ENCODE peak calls at places on chromosome 5, in four cellular contexts. X, Z, V and M are unnamed samples. For H3K4me1, the result is how much of the 10 kb centered on the place peaks cover.

GRCh38 chr5:65760504-65761275 is 38.7 kb downstream of the NLN start:
- DNase-seq in X (no peak), Z (no peak), V (no peak), M (peak)

GRCh38 chr5:107769531-107769930 is 98.8 kb upstream of the EFNA5 start:
- DNase-seq in X (no peak), V (no peak), Z (no peak), M (peak)

GRCh38 chr5:73278693-73279092 is 105.7 kb downstream of the TMEM174 start:
- DNase-seq in V (no peak), Z (peak), X (no peak), M (peak)

GRCh38 chr5:116605310-116606070 is 30.9 kb upstream of the SEMA6A start:
- DNase-seq in X (no peak), V (peak), Z (no peak), M (no peak)

GRCh38 chr5:54450542-54450941 is 5.0 kb upstream of the HSPB3 start:
- DNase-seq in V (no peak), Z (no peak), X (no peak), M (no peak)

GRCh38 chr5:135327429-135328127 is 71.5 kb downstream of the MACROH2A1 start:
- DNase-seq in X (no peak), V (no peak), Z (no peak), M (no peak)

GRCh38 chr5:132473019-132473531 is 17.5 kb downstream of the IRF1 start:
- DNase-seq in Z (no peak), V (peak), X (no peak), M (peak)

GRCh38 chr5:68416714-68417113 is 201.2 kb downstream of the PIK3R1 start:
- DNase-seq in X (no peak), Z (no peak), V (no peak), M (no peak)

GRCh38 chr5:80921026-80921425 is 39.1 kb upstream of the RASGRF2 start:
- DNase-seq in Z (no peak), X (no peak), V (no peak), M (no peak)

GRCh38 chr5:150097152-150097551 is 10.8 kb upstream of the CSF1R start:
- DNase-seq in X (no peak), Z (no peak), V (no peak), M (no peak)

GRCh38 chr5:152349683-152350526 is 55.2 kb downstream of the NMUR2 start:
- DNase-seq in X (peak), Z (peak), V (peak), M (peak)

GRCh38 chr5:181069767-181070491 is 29.9 kb downstream of the BTNL9 start:
- DNase-seq in V (no peak), Z (no peak), X (no peak), M (peak)

GRCh38 chr5:33824516-33825195 is 67.1 kb downstream of the ADAMTS12 start:
- DNase-seq in Z (no peak), X (no peak), V (no peak), M (no peak)

GRCh38 chr5:14464101-14464500 is 117.5 kb upstream of the OTULINL start:
- DNase-seq in Z (no peak), V (no peak), X (no peak), M (no peak)

GRCh38 chr5:5667136-5667554 is 244.7 kb downstream of the ICE1 start:
- DNase-seq in V (no peak), Z (no peak), X (no peak), M (no peak)

GRCh38 chr5:150497274-150497988 is 10.5 kb upstream of the NDST1 start:
- DNase-seq in Z (no peak), V (peak), X (peak), M (peak)

GRCh38 chr5:59943721-59944120 is 50.2 kb upstream of the PDE4D start:
- DNase-seq in V (no peak), Z (no peak), X (no peak), M (no peak)

GRCh38 chr5:179668404-179668803 is 12.4 kb downstream of the CBY3 start:
- DNase-seq in V (no peak), X (peak), Z (no peak), M (peak)

GRCh38 chr5:80566711-80567259 is 3.3 kb downstream of the ANKRD34B start:
- DNase-seq in V (no peak), X (no peak), Z (no peak), M (no peak)

GRCh38 chr5:176651472-176651980 is 4.2 kb downstream of the TSPAN17 start:
- DNase-seq in Z (no peak), V (no peak), X (no peak), M (no peak)

GRCh38 chr5:96873469-96873868 is 2.8 kb upstream of the ERAP2 start:
- DNase-seq in X (no peak), Z (no peak), V (no peak), M (no peak)

GRCh38 chr5:1542755-1543154 is 19.0 kb upstream of the LPCAT1 start:
- DNase-seq in Z (peak), V (no peak), X (peak), M (no peak)

GRCh38 chr5:73825736-73826135 is 199.7 kb downstream of the ARHGEF28 start:
- DNase-seq in X (no peak), V (no peak), Z (no peak), M (no peak)

GRCh38 chr5:2916076-2916682 is 164.7 kb upstream of the IRX2 start:
- DNase-seq in V (no peak), Z (no peak), X (no peak), M (no peak)

GRCh38 chr5:37724395-37725125 is 115.3 kb downstream of the GDNF start:
- DNase-seq in V (no peak), X (no peak), Z (no peak), M (no peak)

GRCh38 chr5:180324633-180324955 is 28.5 kb downstream of the GFPT2 start:
- DNase-seq in V (no peak), X (no peak), Z (no peak), M (no peak)

GRCh38 chr5:136113606-136114005 is 19.0 kb upstream of the SMAD5 start:
- DNase-seq in V (no peak), X (no peak), Z (no peak), M (no peak)

GRCh38 chr5:148228392-148228984 is 9.8 kb upstream of the MARCOL start:
- DNase-seq in Z (no peak), X (no peak), V (no peak), M (no peak)
- H3K4me1 ChIP-seq in Z (under half), X (under half), V (under half), M (under half)

GRCh38 chr5:114065942-114066341 is 295.9 kb upstream of the KCNN2 start:
- DNase-seq in V (no peak), Z (no peak), X (no peak), M (no peak)

GRCh38 chr5:114062940-114063867 is 298.7 kb upstream of the KCNN2 start:
- DNase-seq in Z (no peak), V (no peak), X (no peak), M (no peak)
- TF ChIP-seq CTCF in Z (no peak), V (no peak), X (no peak), M (no peak)

DNA sequence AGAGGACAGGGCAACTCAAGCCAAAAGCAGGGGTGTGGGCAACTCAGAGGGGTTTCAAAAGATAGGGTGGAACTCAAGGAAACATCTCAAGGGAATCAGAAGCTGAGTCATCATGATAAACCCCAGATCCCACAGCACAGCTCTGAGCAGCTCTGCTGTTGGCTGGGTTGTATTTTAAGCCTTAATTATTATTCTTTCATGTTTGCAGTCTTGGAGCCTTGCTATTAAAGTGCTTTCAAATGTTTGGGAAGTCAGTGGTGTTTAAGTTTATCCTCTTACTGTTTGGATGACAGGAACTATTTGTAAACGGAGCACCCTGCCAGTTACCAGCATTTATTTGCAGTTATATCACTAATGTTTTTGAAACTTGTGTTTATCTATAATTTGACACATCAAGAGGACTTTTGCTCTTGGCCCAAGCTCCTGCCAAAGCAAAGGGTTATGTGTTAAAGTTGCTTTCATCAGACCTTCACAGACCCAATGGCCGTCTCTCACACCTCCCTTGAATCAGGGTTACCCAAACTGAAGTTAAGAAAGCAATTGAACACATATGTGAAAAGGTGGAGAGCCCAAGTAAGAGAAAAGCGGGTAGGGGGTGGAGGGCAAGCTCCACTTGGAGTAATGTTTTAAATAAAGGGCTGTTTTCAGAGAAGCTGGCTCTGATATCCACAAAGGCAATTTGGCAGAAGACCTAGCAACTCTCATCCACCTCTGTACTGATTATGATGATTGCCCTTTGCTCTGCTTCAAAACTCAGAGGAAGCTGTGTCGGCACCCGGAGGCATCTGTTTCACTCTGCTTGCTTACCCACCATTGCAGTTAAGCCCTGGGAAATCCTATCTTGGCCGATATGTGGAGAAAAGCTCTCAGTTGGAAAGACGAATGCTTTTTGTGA is 141.0 kb upstream of the SPDL1 start:
- DNase-seq in Z (no peak), V (no peak), X (no peak), M (peak)
- H3K27ac ChIP-seq in Z (no peak), V (no peak), X (peak), M (peak)

GRCh38 chr5:172642511-172642910 is 1.4 kb downstream of the NEURL1B start:
- DNase-seq in V (no peak), X (no peak), Z (no peak), M (no peak)
- H3K4me1 ChIP-seq in V (half or more), X (under half), Z (half or more), M (under half)

GRCh38 chr5:142167458-142167857 is 58.9 kb downstream of the NDFIP1 start:
- DNase-seq in X (no peak), Z (no peak), V (no peak), M (no peak)
- TF ChIP-seq CTCF in X (no peak), Z (no peak), V (no peak), M (no peak)

GRCh38 chr5:140259509-140259908 is 43.4 kb downstream of the PFDN1 start:
- DNase-seq in V (no peak), X (no peak), Z (no peak), M (no peak)
- H3K27ac ChIP-seq in V (no peak), X (no peak), Z (peak), M (no peak)

DNA sequence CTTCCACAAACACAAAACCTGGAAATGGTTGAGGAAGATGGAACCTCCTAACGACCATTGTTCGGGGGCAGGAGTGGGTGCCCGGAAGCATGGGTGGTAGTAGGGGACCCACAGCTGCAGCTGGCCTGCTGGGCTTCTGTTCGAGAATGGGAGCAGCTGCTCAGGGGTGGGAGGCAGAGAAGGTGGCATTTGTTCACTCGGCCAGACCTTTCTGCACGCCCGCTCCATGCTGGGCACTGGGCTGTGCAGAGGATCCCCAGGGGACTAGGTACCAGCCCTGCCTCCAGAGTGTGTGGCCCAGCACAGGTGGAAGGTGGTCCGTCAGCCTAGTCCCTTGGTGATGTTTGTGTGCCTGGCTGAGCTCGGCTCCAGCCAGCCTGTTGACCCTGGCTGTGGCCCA is 4.6 kb downstream of the N4BP3 start:
- DNase-seq in Z (no peak), X (no peak), V (no peak), M (no peak)
- H3K4me1 ChIP-seq in Z (under half), X (under half), V (half or more), M (under half)